ENCODE peak calls at places on chromosomes 3 and 15, in six cellular contexts. X is fibroblast of mammary gland, E is HFF-Myc, A is cardiac muscle cell, U is AG10803, N is cardiac fibroblast. L is an unnamed sample.

GRCh38 chr3:193987186-193987585 is 148.8 kb upstream of the HES1 start:
- DNase-seq in A (no peak), U (peak), X (no peak), N (no peak), E (no peak), L (no peak)

GRCh38 chr3:37174532-37175126 is at the start of gene LRRFIP2:
- DNase-seq in E (no peak), X (peak), A (no peak), U (peak), N (peak), L (peak)

GRCh38 chr3:185420762-185421161 is 57.8 kb downstream of the MAP3K13 start:
- DNase-seq in E (no peak), A (no peak), X (peak), U (peak), N (peak), L (no peak)

GRCh38 chr15:57150066-57150865 is 226.0 kb upstream of the CGNL1 start:
- DNase-seq in A (no peak), E (no peak), N (peak), U (no peak), X (no peak), L (no peak)

GRCh38 chr3:1082024-1082633 is 10.7 kb upstream of the CNTN6 start:
- DNase-seq in E (no peak), X (peak), A (peak), U (peak), N (peak), L (peak)

GRCh38 chr15:70101459-70102113 is 3.9 kb upstream of the TLE3 start:
- DNase-seq in A (peak), E (peak), N (peak), U (peak), X (peak), L (peak)

GRCh38 chr3:135090020-135090717 is 295.1 kb downstream of the EPHB1 start:
- DNase-seq in N (no peak), X (no peak), U (no peak), E (no peak), A (no peak), L (no peak)

GRCh38 chr3:161171113-161171512 is 50.0 kb upstream of the NMD3 start:
- DNase-seq in A (no peak), E (no peak), U (peak), N (peak), X (peak), L (peak)

GRCh38 chr3:133476971-133477375 is 77.1 kb downstream of the BFSP2 start:
- DNase-seq in U (no peak), E (no peak), X (no peak), N (no peak), A (no peak), L (no peak)

GRCh38 chr15:61994216-61994615 is 66.0 kb downstream of the VPS13C start:
- DNase-seq in N (peak), U (peak), X (peak), A (no peak), E (no peak), L (peak)

GRCh38 chr15:99614749-99615288 is 49.0 kb downstream of the MEF2A start:
- DNase-seq in A (peak), U (no peak), E (no peak), X (no peak), N (peak), L (peak)

GRCh38 chr3:16496408-16497222 is 16.9 kb downstream of the RFTN1 start:
- DNase-seq in N (peak), E (no peak), A (no peak), U (no peak), X (peak), L (peak)

GRCh38 chr3:101243285-101244211 is 76.8 kb downstream of the IMPG2 start:
- DNase-seq in A (no peak), N (peak), U (peak), X (peak), E (no peak), L (no peak)

GRCh38 chr3:66609660-66610547 is 109.1 kb upstream of the LRIG1 start:
- DNase-seq in X (no peak), N (peak), E (no peak), U (peak), A (peak), L (no peak)

GRCh38 chr3:85007195-85008094 is 48.7 kb downstream of the CADM2 start:
- DNase-seq in A (no peak), E (no peak), N (peak), U (no peak), X (no peak), L (no peak)

GRCh38 chr15:89052474-89052873 is 35.8 kb upstream of the ABHD2 start:
- DNase-seq in E (no peak), A (no peak), X (peak), N (peak), U (peak), L (peak)

GRCh38 chr3:61889259-61889658 is 327.9 kb downstream of the PTPRG start:
- DNase-seq in X (no peak), N (no peak), U (no peak), A (no peak), E (no peak), L (no peak)

GRCh38 chr15:63256433-63256884 is 20.9 kb upstream of the APH1B start:
- DNase-seq in E (peak), X (peak), A (no peak), N (peak), U (peak), L (peak)

GRCh38 chr15:93358171-93359036 is 269.4 kb upstream of the RGMA start:
- DNase-seq in N (no peak), U (no peak), E (no peak), A (no peak), X (no peak), L (no peak)

GRCh38 chr15:94177112-94177511 is 54.2 kb upstream of the MCTP2 start:
- DNase-seq in A (no peak), X (no peak), U (no peak), N (no peak), E (no peak), L (peak)

GRCh38 chr3:175075269-175075668 is 216.1 kb downstream of the NAALADL2 start:
- DNase-seq in U (peak), E (no peak), X (peak), A (no peak), N (peak), L (peak)
- TF ChIP-seq CTCF in U (no peak), E (no peak), X (no peak), A (no peak), N (no peak), L (no peak)

GRCh38 chr3:65595997-65596300 is 442.8 kb downstream of the MAGI1 start:
- DNase-seq in N (no peak), E (no peak), X (no peak), A (no peak), U (no peak), L (no peak)

GRCh38 chr3:65595222-65595996 is 443.3 kb downstream of the MAGI1 start:
- DNase-seq in X (no peak), E (no peak), N (no peak), A (no peak), U (no peak), L (no peak)

GRCh38 chr3:65597952-65598413 is 440.7 kb downstream of the MAGI1 start:
- DNase-seq in A (no peak), E (no peak), X (no peak), U (no peak), N (no peak), L (no peak)

GRCh38 chr3:65596511-65597224 is 442.1 kb downstream of the MAGI1 start:
- DNase-seq in N (no peak), E (no peak), U (no peak), A (peak), X (no peak), L (no peak)

DNA sequence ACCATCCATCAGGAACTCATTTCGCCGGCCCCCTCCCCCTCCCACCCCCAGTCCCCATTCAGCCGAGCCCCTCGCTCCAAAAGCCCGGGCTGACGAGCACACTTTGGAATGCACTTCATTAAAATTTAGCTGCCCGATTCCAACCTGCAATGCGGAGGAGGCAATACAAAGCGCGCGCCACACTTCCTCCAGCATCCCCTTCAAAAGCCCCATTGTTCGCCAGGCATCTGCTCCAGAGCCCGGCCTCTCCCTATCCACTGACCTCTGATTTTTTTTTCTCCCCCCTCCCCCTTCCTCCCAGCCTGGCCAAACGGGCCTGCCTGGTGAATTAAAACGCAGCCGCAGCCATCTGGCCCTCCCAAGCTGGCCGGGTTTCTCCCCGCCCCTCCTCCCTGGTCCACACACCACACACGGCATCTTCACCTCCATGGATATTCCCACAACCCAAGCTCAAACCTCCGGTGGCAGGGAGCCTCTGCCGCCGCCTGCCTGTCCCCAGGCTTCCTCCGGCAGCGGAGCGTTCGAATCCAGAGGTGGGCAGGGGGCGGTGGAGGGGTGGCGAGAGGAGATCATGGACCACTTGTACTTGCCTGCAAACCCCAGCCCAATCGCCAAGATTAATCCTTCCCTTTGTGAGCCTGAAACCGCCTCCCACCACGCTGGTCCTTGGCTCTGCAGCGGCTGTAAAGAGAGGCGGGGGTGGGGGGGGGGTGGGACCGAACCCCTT is 441.3 kb downstream of the MAGI1 start:
- DNase-seq in U (peak), A (peak), X (no peak), E (no peak), N (peak), L (no peak)
- H3K4me3 ChIP-seq in U (peak), A (peak), X (peak), E (peak), N (peak), L (no peak)

DNA sequence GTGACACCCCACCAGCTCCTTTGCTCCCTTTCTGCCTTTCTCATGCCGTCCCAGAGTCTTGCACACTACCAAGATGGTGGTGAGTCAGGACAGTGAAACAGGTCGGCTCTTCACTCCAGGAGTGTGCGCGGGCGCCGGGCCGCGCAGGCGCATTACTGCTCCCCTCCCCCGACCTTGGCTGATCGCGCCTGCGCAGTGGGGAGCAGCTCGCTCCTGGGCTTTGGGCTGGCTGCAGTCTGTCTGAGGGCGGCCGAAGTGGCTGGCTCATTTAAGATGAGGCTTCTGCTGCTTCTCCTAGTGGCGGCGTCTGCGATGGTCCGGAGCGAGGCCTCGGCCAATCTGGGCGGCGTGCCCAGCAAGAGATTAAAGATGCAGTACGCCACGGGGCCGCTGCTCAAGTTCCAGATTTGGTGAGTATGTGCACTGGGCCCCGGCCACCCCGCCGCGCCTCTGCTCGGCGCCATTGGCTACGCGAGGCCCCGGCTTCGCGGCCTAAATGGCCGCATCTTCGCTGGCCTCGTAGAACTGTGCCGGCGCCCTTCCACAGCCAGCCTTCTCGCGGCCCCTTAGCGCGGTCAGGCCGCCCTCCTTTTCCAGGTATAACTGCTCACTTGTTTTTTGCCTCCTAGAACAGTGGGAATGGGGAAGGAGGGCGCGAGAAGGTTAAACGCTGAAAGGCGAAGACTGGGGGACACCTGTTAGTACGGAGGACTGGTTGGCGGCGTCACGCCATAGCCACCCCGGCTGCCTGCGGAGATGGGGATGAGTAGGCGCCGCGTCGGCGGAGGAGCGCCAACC is at the start of gene SELENOT:
- DNase-seq in N (peak), X (peak), E (peak), A (peak), U (peak), L (peak)
- TF ChIP-seq CTCF in N (peak), X (no peak), E (peak), A (peak), U (peak), L (peak)

GRCh38 chr3:181700168-181701087 is 11.3 kb upstream of the SOX2 start:
- DNase-seq in E (peak), N (peak), U (peak), X (peak), A (peak), L (peak)
- H3K4me3 ChIP-seq in E (no peak), N (no peak), U (peak), X (no peak), A (no peak), L (no peak)

DNA sequence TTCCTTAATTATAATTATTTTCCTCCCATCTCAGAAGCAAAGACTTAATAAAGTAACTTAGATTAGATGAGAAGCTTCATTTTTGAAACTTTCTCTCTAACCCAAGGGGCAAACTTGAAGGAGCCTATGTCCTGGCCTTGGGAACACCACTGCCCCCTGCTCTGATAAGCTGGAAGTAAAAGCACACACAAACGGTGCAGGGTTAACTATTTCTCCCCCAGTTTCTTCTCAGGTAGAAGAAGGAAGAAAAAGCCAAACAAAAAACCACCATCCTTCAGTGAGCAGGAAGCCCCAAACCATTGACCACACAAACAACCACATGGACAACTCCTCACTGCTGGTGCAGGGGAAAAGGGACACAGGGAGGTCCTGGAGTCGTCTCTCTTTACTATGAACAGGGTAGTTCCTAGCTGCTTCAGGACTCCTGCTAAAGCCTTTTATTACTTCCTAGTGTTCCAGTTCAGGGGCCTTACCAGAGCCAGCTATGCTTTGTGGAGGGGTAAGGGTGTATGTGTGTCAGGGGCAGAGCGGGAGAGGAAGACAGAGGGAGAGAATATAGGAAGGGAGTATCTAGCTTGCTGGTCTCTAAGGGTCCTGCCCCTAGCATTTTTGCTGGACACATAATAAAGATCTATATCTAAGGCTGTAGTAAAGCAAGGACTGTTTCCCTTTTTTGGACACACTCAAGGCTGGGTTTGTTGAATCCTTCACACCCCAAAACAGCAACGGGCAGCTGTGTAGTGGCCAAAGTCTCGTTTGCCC is 94.0 kb upstream of the UMPS start:
- DNase-seq in U (no peak), X (no peak), A (no peak), E (no peak), N (no peak), L (no peak)
- TF ChIP-seq CTCF in U (no peak), X (no peak), A (no peak), E (no peak), N (no peak), L (no peak)

DNA sequence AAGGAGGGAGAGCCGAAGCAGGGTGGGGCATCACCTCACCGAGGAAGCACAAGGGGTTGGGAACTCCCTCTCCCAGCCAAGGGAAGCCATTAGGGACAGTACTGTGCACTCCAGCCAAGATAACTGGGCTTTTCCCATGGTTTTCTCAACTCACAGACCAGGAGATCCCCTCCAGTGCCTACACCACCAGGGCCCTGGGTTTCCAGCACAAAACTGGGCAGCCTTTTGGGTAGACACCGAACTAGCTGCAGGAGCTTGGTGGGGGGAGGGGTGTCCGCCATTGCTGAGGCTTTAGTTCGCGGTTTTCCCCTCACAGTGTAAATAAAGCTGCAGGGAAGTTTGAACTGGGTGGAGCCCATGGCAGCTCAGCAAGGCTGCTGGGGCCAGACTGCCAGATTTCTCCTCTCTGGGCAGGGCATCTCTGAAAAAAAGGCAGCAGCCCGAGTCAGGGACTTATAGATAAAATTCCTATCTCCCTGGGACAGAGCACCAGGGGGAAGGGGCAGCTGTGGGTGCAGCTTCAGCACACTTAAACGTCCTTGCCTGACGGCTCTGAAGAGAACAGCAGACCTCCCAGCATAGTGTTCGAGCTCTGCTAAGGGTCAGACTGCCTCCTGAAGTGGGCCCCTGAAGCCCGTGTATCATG is 129.5 kb upstream of the LMCD1 start:
- DNase-seq in N (no peak), U (no peak), E (no peak), X (no peak), A (no peak), L (no peak)
- H3K4me3 ChIP-seq in N (no peak), U (no peak), E (no peak), X (no peak), A (no peak), L (no peak)

GRCh38 chr3:108914774-108915641 is 38.7 kb downstream of the GUCA1C start:
- DNase-seq in X (peak), A (peak), U (peak), N (peak), E (peak), L (peak)
- TF ChIP-seq CTCF in X (peak), A (peak), U (peak), N (peak), E (peak), L (peak)

L was measured in fibroblast of villous mesenchyme.